ENCODE peak calls at places on chromosomes 3 and 15, in ten cellular contexts. K, W, B, X, C, G, M, Z, U and P are unnamed samples.

GRCh38 chr15:83066034-83066760 is 855 bp downstream of the BTBD1 start:
- DNase-seq in K (no peak), W (peak), B (no peak), X (no peak), C (no peak), G (no peak), M (no peak), Z (no peak), U (no peak), P (peak)

GRCh38 chr3:87082806-87083440 is 92.0 kb upstream of the VGLL3 start:
- DNase-seq in K (no peak), W (peak), B (peak), X (no peak), C (no peak), G (peak), M (peak), Z (no peak), U (peak), P (peak)

GRCh38 chr3:113557374-113557773 is 25.0 kb downstream of the SIDT1 start:
- DNase-seq in K (no peak), W (no peak), B (peak), X (no peak), C (no peak), G (no peak), M (peak), Z (no peak), U (no peak), P (no peak)

GRCh38 chr3:183401678-183402077 is 26.7 kb downstream of the MCF2L2 start:
- DNase-seq in K (no peak), W (no peak), B (no peak), X (no peak), C (no peak), G (no peak), M (no peak), Z (no peak), U (no peak), P (no peak)

GRCh38 chr15:100683434-100683833 is 81.0 kb downstream of the ASB7 start:
- DNase-seq in K (no peak), W (no peak), B (no peak), X (no peak), C (peak), G (no peak), M (no peak), Z (no peak), U (peak), P (no peak)

GRCh38 chr3:53863127-53863526 is 16.8 kb downstream of the IL17RB start:
- DNase-seq in K (no peak), W (no peak), B (no peak), X (no peak), C (no peak), G (no peak), M (no peak), Z (no peak), U (no peak), P (no peak)

GRCh38 chr3:195384952-195385351 is 57.9 kb downstream of the ACAP2 start:
- DNase-seq in K (no peak), W (no peak), B (no peak), X (no peak), C (no peak), G (no peak), M (no peak), Z (no peak), U (no peak), P (peak)

GRCh38 chr3:187954486-187955075 is 199.4 kb upstream of the LPP start:
- DNase-seq in K (no peak), W (no peak), B (peak), X (no peak), C (no peak), G (peak), M (peak), Z (no peak), U (no peak), P (no peak)

GRCh38 chr3:127288921-127289645 is 1.2 kb upstream of the PRR20G start:
- DNase-seq in K (peak), W (no peak), B (no peak), X (no peak), C (no peak), G (no peak), M (no peak), Z (no peak), U (no peak), P (no peak)

GRCh38 chr3:154129625-154130024 is 8.4 kb downstream of the ARHGEF26 start:
- DNase-seq in K (no peak), W (no peak), B (no peak), X (no peak), C (no peak), G (no peak), M (no peak), Z (no peak), U (no peak), P (no peak)

GRCh38 chr3:131540821-131541220 is 38.0 kb upstream of the MRPL3 start:
- DNase-seq in K (no peak), W (no peak), B (no peak), X (no peak), C (no peak), G (no peak), M (no peak), Z (no peak), U (no peak), P (no peak)

GRCh38 chr3:108389361-108389760 is 93.0 kb downstream of the HHLA2 start:
- DNase-seq in K (no peak), W (peak), B (no peak), X (no peak), C (no peak), G (no peak), M (no peak), Z (no peak), U (no peak), P (peak)

GRCh38 chr3:43062556-43063040 is 43.3 kb downstream of the POMGNT2 start:
- DNase-seq in K (no peak), W (no peak), B (peak), X (peak), C (no peak), G (no peak), M (no peak), Z (no peak), U (no peak), P (no peak)

GRCh38 chr3:196774191-196774820 is 34.6 kb downstream of the PAK2 start:
- DNase-seq in K (no peak), W (no peak), B (no peak), X (no peak), C (no peak), G (no peak), M (peak), Z (no peak), U (no peak), P (peak)

GRCh38 chr15:101104186-101104585 is 147.7 kb downstream of the CHSY1 start:
- DNase-seq in K (no peak), W (no peak), B (no peak), X (no peak), C (no peak), G (no peak), M (no peak), Z (no peak), U (no peak), P (no peak)

GRCh38 chr3:80606073-80606472 is 838.3 kb upstream of the ROBO1 start:
- DNase-seq in K (no peak), W (no peak), B (no peak), X (no peak), C (no peak), G (no peak), M (no peak), Z (no peak), U (no peak), P (peak)

GRCh38 chr15:64010719-64011118 is 35.6 kb downstream of the DAPK2 start:
- DNase-seq in K (peak), W (peak), B (peak), X (peak), C (peak), G (peak), M (peak), Z (no peak), U (no peak), P (no peak)

GRCh38 chr15:59143281-59143680 is 38.3 kb downstream of the CCNB2 start:
- DNase-seq in K (no peak), W (no peak), B (no peak), X (no peak), C (no peak), G (no peak), M (no peak), Z (no peak), U (no peak), P (no peak)

GRCh38 chr3:152622813-152623167 is 212.1 kb upstream of the P2RY1 start:
- DNase-seq in K (no peak), W (no peak), B (no peak), X (no peak), C (no peak), G (no peak), M (no peak), Z (no peak), U (no peak), P (no peak)

GRCh38 chr3:34017757-34018156 is 219.3 kb downstream of the PDCD6IP start:
- DNase-seq in K (no peak), W (no peak), B (no peak), X (no peak), C (no peak), G (no peak), M (no peak), Z (no peak), U (no peak), P (no peak)

GRCh38 chr3:101849714-101850326 is 506 bp downstream of the NFKBIZ start:
- DNase-seq in K (peak), W (peak), B (no peak), X (peak), C (peak), G (no peak), M (no peak), Z (peak), U (peak), P (peak)

GRCh38 chr3:44072601-44073540 is 168.8 kb upstream of the TOPAZ1 start:
- DNase-seq in K (no peak), W (no peak), B (no peak), X (no peak), C (no peak), G (no peak), M (no peak), Z (no peak), U (no peak), P (no peak)

GRCh38 chr3:15010664-15011063 is 54.5 kb downstream of the MRPS25 start:
- DNase-seq in K (no peak), W (no peak), B (no peak), X (no peak), C (no peak), G (no peak), M (no peak), Z (no peak), U (no peak), P (no peak)

GRCh38 chr3:24494616-24495333 is at the start of gene THRB:
- DNase-seq in K (no peak), W (peak), B (peak), X (peak), C (peak), G (peak), M (peak), Z (peak), U (peak), P (peak)

GRCh38 chr3:32184187-32184730 is 54.2 kb upstream of the CMTM8 start:
- DNase-seq in K (no peak), W (no peak), B (no peak), X (no peak), C (no peak), G (no peak), M (no peak), Z (no peak), U (no peak), P (no peak)

GRCh38 chr3:184737641-184738518 is 26.0 kb upstream of the MAGEF1 start:
- DNase-seq in K (no peak), W (no peak), B (peak), X (peak), C (peak), G (peak), M (peak), Z (no peak), U (no peak), P (no peak)

GRCh38 chr15:63833246-63833696 is 477 bp downstream of the HERC1 start:
- DNase-seq in K (peak), W (peak), B (peak), X (peak), C (peak), G (peak), M (peak), Z (peak), U (peak), P (peak)

GRCh38 chr15:67501177-67501835 is 19.6 kb upstream of the C15orf61 start:
- DNase-seq in K (no peak), W (no peak), B (peak), X (no peak), C (no peak), G (peak), M (peak), Z (no peak), U (no peak), P (no peak)

GRCh38 chr3:14602804-14603644 is 48.5 kb upstream of the CCDC174 start:
- DNase-seq in K (no peak), W (no peak), B (no peak), X (no peak), C (no peak), G (no peak), M (no peak), Z (no peak), U (peak), P (peak)

GRCh38 chr15:69031013-69032001 is 16.8 kb downstream of the NOX5 start:
- DNase-seq in K (peak), W (peak), B (no peak), X (peak), C (peak), G (no peak), M (peak), Z (no peak), U (peak), P (peak)

GRCh38 chr15:78951841-78952238 is 7.0 kb upstream of the CTSH start:
- DNase-seq in K (no peak), W (no peak), B (no peak), X (peak), C (no peak), G (no peak), M (no peak), Z (no peak), U (no peak), P (no peak)

GRCh38 chr15:60520825-60521368 is 42.0 kb upstream of the ICE2 start:
- DNase-seq in K (peak), W (peak), B (peak), X (peak), C (peak), G (peak), M (peak), Z (peak), U (peak), P (peak)

GRCh38 chr15:33148129-33148850 is 46.2 kb downstream of the FMN1 start:
- DNase-seq in K (no peak), W (no peak), B (no peak), X (no peak), C (no peak), G (no peak), M (no peak), Z (no peak), U (no peak), P (no peak)